ENCODE peak calls at places on chromosomes 11 and 22, in six cellular contexts. X is IMR-90; K is CD8-positive, alpha-beta T cell; R is left ventricle myocardium inferior; O is HCT116; Z is PC-3. S is an unnamed sample.

GRCh38 chr11:94597896-94598295 is 30.7 kb downstream of the PIWIL4 start:
- DNase-seq in X (peak), K (no peak), R (no peak), O (no peak), Z (peak), S (peak)

GRCh38 chr22:50695421-50696250 is 23.0 kb downstream of the SHANK3 start:
- DNase-seq in X (no peak), K (no peak), R (no peak), O (no peak), Z (no peak), S (no peak)

GRCh38 chr11:97833412-97833811 is 1187.3 kb upstream of the CNTN5 start:
- DNase-seq in X (no peak), K (no peak), R (no peak), O (no peak), Z (no peak), S (no peak)

GRCh38 chr22:47009304-47010101 is 247.1 kb downstream of the TBC1D22A start:
- DNase-seq in X (no peak), K (no peak), R (no peak), O (no peak), Z (no peak), S (no peak)

GRCh38 chr22:23190526-23190925 is 10.2 kb downstream of the BCR start:
- DNase-seq in X (no peak), K (no peak), R (peak), O (no peak), Z (no peak), S (no peak)

GRCh38 chr11:47466201-47466600 is 17.3 kb upstream of the RAPSN start:
- DNase-seq in X (peak), K (no peak), R (no peak), O (no peak), Z (no peak), S (no peak)

GRCh38 chr11:106917973-106918372 is 100.3 kb downstream of the GUCY1A2 start:
- DNase-seq in X (peak), K (no peak), R (no peak), O (peak), Z (peak), S (peak)

GRCh38 chr11:104926771-104927470 is 28.7 kb upstream of the CASP12 start:
- DNase-seq in X (no peak), K (no peak), R (no peak), O (no peak), Z (peak), S (peak)

GRCh38 chr11:57322881-57323467 is 1.8 kb downstream of the TNKS1BP1 start:
- DNase-seq in X (no peak), K (no peak), R (no peak), O (no peak), Z (peak), S (no peak)
- H3K27ac ChIP-seq in X (peak), K (no peak), R (peak), O (peak), Z (peak), S (peak)

GRCh38 chr11:113778111-113778910 is 1.3 kb upstream of the CLDN25 start:
- DNase-seq in X (peak), K (no peak), R (no peak), O (no peak), Z (peak), S (peak)
- H3K27ac ChIP-seq in X (no peak), K (no peak), R (peak), O (no peak), Z (no peak), S (no peak)

GRCh38 chr11:2002042-2002776 is 4.6 kb upstream of the H19 start:
- DNase-seq in X (no peak), K (no peak), R (no peak), O (no peak), Z (no peak), S (no peak)

GRCh38 chr11:1997755-1998154 is at the start of gene H19:
- DNase-seq in X (no peak), K (no peak), R (no peak), O (no peak), Z (no peak), S (no peak)

GRCh38 chr11:1994121-1994520 is 3.5 kb downstream of the H19 start:
- DNase-seq in X (no peak), K (no peak), R (no peak), O (no peak), Z (no peak), S (no peak)

GRCh38 chr11:1998861-1999260 is 1.2 kb upstream of the H19 start:
- DNase-seq in X (no peak), K (no peak), R (no peak), O (no peak), Z (no peak), S (no peak)

DNA sequence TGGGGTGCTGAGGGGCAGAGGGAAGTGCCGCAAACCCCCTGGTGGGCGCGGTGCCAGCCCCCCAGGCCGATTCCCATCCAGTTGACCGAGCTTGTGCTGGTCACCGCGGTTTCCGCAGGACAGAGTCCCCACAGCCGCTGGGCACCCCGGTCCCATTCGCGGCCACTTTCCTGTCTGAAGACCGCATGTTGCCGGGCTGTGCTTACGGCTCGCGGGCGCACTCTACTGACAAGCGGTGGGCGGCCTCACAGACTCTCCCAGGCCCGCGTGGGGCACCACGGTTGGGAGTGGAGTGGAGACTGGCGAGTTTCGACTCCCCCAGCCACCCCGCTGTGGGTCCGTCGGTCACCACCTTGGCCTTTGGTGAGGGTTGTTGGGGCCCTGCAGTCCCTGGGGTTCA is 648 bp upstream of the H19 start:
- DNase-seq in X (no peak), K (no peak), R (no peak), O (no peak), Z (no peak), S (no peak)
- H3K27ac ChIP-seq in X (no peak), K (no peak), R (no peak), O (no peak), Z (no peak), S (no peak)

GRCh38 chr22:45516923-45517675 is 14.4 kb downstream of the FBLN1 start:
- DNase-seq in X (peak), K (no peak), R (no peak), O (no peak), Z (no peak), S (no peak)
- H3K27ac ChIP-seq in X (no peak), K (no peak), R (peak), O (no peak), Z (no peak), S (peak)

DNA sequence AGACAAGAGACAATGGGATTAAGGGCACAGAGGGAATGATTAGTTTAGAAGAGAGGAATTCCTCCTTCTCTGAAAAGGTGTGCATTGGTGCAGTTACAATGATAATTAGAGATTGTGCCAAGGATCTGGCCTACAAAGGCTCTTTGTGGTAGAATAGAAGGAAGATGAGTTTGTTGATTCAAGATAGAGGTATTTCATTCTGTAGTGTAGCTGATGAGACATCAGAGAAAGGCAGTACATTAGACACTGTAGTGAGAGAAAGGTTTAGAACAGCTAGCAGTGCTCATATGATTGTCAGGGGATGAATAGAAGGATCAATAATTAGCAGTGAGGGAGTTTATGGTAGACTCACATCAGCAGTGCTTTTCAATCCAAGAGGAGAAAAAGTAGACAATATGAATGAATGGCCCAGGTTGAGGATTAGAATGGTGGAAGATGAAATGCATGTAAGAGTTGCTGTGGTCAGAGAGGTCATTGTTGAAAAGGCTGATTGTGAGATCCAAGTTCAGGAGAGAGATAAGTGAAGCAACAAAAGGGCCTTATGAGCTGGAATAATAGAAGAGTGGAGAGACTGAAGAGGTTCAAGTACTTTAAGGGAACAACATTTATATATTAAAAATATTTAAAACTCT is 28.9 kb downstream of the SIK2 start:
- DNase-seq in X (peak), K (no peak), R (no peak), O (no peak), Z (no peak), S (no peak)
- H3K27ac ChIP-seq in X (no peak), K (no peak), R (no peak), O (no peak), Z (no peak), S (peak)

DNA sequence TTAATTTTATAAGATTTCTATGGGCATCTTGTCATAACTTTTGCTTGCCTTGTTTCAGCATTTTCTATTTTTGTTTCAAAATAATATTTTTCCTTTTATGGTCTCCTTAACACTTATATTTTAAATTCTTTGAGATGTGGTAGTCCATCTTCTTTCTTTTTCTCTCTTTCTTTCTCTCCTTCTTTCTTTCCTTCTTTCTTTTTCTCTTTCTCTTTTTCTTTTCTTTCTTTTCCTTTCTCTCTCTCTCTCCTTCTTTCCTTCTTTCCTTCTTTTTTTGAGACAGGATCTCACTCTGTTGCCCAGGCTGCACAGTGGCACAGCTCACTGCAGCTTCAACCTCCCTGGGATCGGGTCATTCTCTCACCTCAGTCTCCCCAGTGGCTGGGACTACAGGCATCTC is 36.1 kb upstream of the OR10G7 start:
- DNase-seq in X (no peak), K (no peak), R (no peak), O (no peak), Z (no peak), S (no peak)
- H3K27ac ChIP-seq in X (no peak), K (no peak), R (no peak), O (no peak), Z (no peak), S (no peak)

GRCh38 chr11:122207921-122208764 is 92.1 kb upstream of the BLID start:
- DNase-seq in X (peak), K (no peak), R (no peak), O (no peak), Z (no peak), S (no peak)
- H3K27ac ChIP-seq in X (peak), K (no peak), R (peak), O (no peak), Z (no peak), S (no peak)

DNA sequence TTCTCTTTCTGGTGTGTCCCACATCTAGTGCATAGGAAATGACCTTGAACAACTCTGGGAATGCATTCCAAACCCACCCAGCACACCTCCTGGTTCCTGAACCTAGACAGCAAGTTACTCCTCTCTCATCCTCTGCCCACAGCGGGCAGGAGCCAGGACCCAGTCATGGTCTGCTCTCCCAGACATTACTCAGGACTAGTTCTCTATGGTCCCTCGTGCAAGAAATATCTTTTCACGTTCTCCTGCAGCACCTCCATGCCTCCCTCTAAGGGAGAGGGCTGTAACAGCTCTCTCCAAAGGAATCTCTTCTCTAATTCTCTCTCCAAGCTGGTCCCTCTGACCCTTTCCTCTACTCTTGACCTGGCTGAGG is 57.9 kb upstream of the PRSS23 start:
- DNase-seq in X (no peak), K (no peak), R (no peak), O (no peak), Z (peak), S (no peak)
- H3K27ac ChIP-seq in X (peak), K (no peak), R (no peak), O (peak), Z (peak), S (peak)

DNA sequence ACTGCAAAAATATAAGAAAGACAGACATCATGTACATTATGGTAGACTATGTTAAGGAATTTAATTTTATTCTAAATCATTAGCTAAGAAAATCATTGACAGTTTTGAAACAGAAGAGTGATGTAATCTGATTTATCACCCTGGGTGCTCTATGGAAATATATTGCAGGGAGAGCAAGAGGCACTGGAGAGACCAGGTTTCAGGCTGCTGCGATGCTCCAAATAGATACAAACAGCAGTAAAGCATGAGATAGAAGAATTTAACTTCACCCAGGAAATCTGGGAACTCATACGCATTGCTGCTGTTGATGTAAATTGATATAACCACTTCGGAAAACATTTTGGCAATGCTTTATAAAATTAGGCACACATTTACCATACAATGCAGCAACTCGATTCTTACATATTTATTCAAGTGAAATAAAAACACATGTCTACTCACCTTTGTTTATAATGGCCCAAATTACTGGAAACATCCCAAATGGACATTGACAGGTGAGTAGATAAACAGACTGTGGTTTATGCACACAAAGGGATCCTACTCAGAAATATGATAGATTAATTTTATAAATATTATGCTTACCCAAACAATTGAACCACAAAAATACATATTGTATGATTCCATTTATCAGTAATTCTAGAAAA is 535.1 kb upstream of the CHORDC1 start:
- DNase-seq in X (no peak), K (no peak), R (no peak), O (no peak), Z (peak), S (no peak)
- H3K27ac ChIP-seq in X (no peak), K (no peak), R (no peak), O (no peak), Z (no peak), S (no peak)

GRCh38 chr11:2210366-2211112 is 38.9 kb upstream of the TH start:
- DNase-seq in X (no peak), K (no peak), R (no peak), O (no peak), Z (no peak), S (no peak)
- H3K27ac ChIP-seq in X (no peak), K (no peak), R (no peak), O (no peak), Z (no peak), S (no peak)